ENCODE peak calls at places on chromosome 4, in eight cellular contexts. N is astrocyte of the spinal cord, P is D721Med, L is choroid plexus epithelial cell, C is right lobe of liver, O is heart left ventricle, I is fibroblast of lung, K is GM23338. X is an unnamed sample.

GRCh38 chr4:112343330-112343729 is 46.2 kb downstream of the ALPK1 start:
- DNase-seq in L (peak; percentile 27), I (no peak), P (no peak), K (peak; percentile 13), N (no peak), C (no peak), O (no peak), X (no peak)

GRCh38 chr4:24411299-24411698 is 173.1 kb downstream of the DHX15 start:
- DNase-seq in N (no peak), O (no peak), K (no peak), I (no peak), P (no peak), C (no peak), L (no peak), X (no peak)

GRCh38 chr4:57055873-57056272 is 54.3 kb downstream of the IGFBP7 start:
- DNase-seq in I (no peak), O (peak; percentile 65), L (no peak), K (no peak), N (no peak), P (no peak), C (no peak), X (no peak)

GRCh38 chr4:175562537-175562936 is 249.5 kb downstream of the GPM6A start:
- DNase-seq in O (no peak), L (no peak), K (no peak), I (no peak), P (no peak), N (no peak), C (no peak), X (no peak)

GRCh38 chr4:41712413-41712812 is 36.1 kb downstream of the PHOX2B start:
- DNase-seq in O (no peak), I (no peak), C (no peak), L (no peak), N (no peak), K (no peak), P (no peak), X (no peak)

GRCh38 chr4:140286503-140286902 is 86.9 kb upstream of the SCOC start:
- DNase-seq in L (no peak), I (no peak), P (no peak), K (no peak), C (no peak), O (no peak), N (no peak), X (no peak)

GRCh38 chr4:53089940-53090729 is 228.0 kb downstream of the RASL11B start:
- DNase-seq in P (no peak), N (no peak), K (no peak), L (peak; percentile 49), O (no peak), C (no peak), I (peak; percentile 34), X (no peak)

GRCh38 chr4:123649644-123650356 is 253.2 kb downstream of the SPRY1 start:
- DNase-seq in N (peak; percentile 76), L (peak; percentile 89), P (no peak), C (peak; percentile 49), O (peak; percentile 40), K (peak; percentile 54), I (peak; percentile 75), X (no peak)

GRCh38 chr4:161252520-161253141 is 911.2 kb downstream of the FSTL5 start:
- DNase-seq in I (peak; percentile 1), N (peak; percentile 29), L (peak; percentile 53), C (no peak), K (peak; percentile 35), P (no peak), O (no peak), X (no peak)

GRCh38 chr4:8674311-8674885 is 81.8 kb downstream of the CPZ start:
- DNase-seq in L (no peak), N (no peak), C (no peak), O (no peak), I (no peak), P (no peak), K (no peak), X (no peak)

GRCh38 chr4:168605411-168605810 is 108.6 kb downstream of the PALLD start:
- DNase-seq in C (no peak), P (no peak), O (peak; percentile 53), N (peak; percentile 86), K (no peak), I (peak; percentile 66), L (peak; percentile 91), X (no peak)

GRCh38 chr4:153713840-153714239 is 29.8 kb downstream of the TLR2 start:
- DNase-seq in C (no peak), P (no peak), L (peak; percentile 30), O (no peak), N (peak; percentile 18), K (no peak), I (peak; percentile 38), X (no peak)

GRCh38 chr4:139814285-139815015 is 148.8 kb downstream of the MGST2 start:
- DNase-seq in L (peak; percentile 31), K (no peak), I (peak; percentile 55), P (no peak), N (no peak), C (peak; percentile 74), O (no peak), X (no peak)

GRCh38 chr4:182642831-182643230 is 274.4 kb downstream of the DCTD start:
- DNase-seq in I (peak; percentile 60), O (no peak), K (no peak), L (peak; percentile 93), C (no peak), P (no peak), N (peak; percentile 54), X (no peak)

GRCh38 chr4:13432453-13432852 is 51.7 kb downstream of the RAB28 start:
- DNase-seq in C (no peak), P (no peak), O (no peak), I (no peak), N (peak; percentile 29), K (no peak), L (peak; percentile 66), X (no peak)

GRCh38 chr4:13436962-13437361 is 47.2 kb downstream of the RAB28 start:
- DNase-seq in K (no peak), I (no peak), N (no peak), P (no peak), O (no peak), C (no peak), L (no peak), X (no peak)

GRCh38 chr4:13427599-13428325 is 56.4 kb downstream of the RAB28 start:
- DNase-seq in I (peak; percentile 19), C (no peak), O (no peak), K (peak; percentile 32), L (peak; percentile 9), N (no peak), P (no peak), X (no peak)

DNA sequence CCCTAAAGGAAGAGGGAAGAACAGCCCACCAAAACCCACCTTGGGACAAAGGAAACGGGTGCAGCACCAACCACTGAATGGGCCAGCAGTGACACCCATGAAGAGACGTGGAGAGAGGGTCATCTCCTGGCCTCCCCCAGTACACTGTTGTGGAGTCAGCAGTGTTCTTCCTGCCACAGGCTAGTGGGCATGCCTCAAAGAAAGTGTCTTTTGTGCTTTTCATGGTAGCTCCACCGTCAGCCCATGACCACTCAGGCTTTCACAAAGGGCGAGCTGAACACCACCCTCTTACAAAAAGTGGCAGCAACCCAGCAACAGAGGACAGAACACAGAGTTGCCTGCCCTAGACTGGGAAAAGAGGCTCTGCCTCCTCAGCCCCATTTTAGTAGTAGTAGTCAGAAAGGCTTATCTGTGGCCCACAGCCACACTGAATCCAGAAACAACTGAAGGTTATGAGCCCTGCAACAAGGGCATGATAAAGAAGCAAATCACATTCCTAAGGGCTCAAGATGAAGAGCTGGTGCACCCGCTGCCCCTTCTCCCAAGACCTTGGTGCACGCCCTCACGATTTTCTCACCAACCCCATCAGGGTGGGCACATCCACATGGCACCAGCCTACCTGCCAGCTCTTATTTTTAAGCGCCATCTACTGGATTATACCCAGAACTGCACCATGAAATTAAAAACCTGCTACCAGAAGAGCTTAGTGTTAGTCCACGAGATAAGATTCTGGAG is 53.1 kb downstream of the RAB28 start:
- DNase-seq in C (no peak), K (peak; percentile 74), N (no peak), O (no peak), L (no peak), P (no peak), I (no peak), X (no peak)
- TF ChIP-seq CTCF in C (peak; percentile 15), K (peak; percentile 74), N (peak; percentile 22), O (no peak), L (peak; percentile 43), P (peak; percentile 10), I (no peak), X (peak; percentile 35)

GRCh38 chr4:45971108-45971507 is 152.7 kb downstream of the GABRG1 start:
- DNase-seq in I (no peak), O (no peak), C (no peak), N (no peak), K (no peak), L (no peak), P (no peak), X (no peak)
- TF ChIP-seq CTCF in I (no peak), O (no peak), C (no peak), N (no peak), K (peak; percentile 8), L (no peak), P (no peak), X (no peak)

DNA sequence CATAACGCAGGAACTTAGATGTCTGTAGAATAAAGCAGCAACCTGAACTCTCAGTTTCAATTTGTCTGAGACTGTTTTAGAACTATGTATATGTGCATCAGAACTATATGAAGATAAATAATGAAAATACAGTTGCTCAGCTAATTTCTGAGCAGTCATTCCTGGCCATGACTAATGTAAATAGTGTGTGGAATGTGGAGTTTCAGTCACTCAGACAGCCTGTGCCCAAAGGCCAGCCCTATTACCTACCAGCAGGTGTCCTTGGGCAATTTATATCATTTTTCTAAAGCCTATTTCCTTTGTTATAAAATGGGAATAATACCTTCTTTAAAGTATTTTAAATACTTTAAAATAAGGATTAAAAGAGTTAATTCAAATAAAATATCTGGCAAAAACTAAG is 56.0 kb upstream of the RELL1 start:
- DNase-seq in N (no peak), C (no peak), L (no peak), O (no peak), P (no peak), K (no peak), I (no peak), X (no peak)
- TF ChIP-seq CTCF in N (no peak), C (no peak), L (no peak), O (no peak), P (no peak), K (no peak), I (no peak), X (peak; percentile 21)

GRCh38 chr4:159292137-159292896 is 189.4 kb downstream of the RAPGEF2 start:
- DNase-seq in N (no peak), L (peak; percentile 40), I (no peak), C (no peak), O (no peak), P (no peak), K (peak; percentile 65), X (no peak)
- TF ChIP-seq CTCF in N (no peak), L (peak; percentile 21), I (no peak), C (no peak), O (no peak), P (no peak), K (peak; percentile 28), X (no peak)

DNA sequence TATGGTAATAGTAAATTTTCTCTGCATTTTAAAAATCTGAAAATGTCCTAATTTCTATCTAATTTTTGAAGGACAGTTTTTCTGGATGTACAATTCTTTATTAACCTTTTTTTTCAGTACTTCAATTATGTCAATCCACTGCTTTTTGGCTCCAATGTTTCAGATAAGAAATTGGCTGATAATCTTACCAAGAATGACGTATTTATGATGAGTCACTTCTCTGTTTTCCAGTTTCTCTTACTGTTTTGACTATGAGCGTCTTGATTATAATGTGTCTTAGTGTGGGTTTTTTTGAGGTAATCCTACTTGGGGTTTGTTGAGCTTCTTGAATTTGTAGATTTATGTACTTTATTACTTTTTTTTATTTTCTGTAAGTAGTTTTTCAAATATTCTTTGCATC is 47.2 kb downstream of the UGT2B11 start:
- DNase-seq in K (no peak), N (no peak), C (no peak), L (no peak), P (no peak), O (no peak), I (no peak), X (no peak)
- TF ChIP-seq CTCF in K (no peak), N (no peak), C (no peak), L (no peak), P (no peak), O (no peak), I (no peak), X (no peak)